ENCODE peak calls at places on chromosome 18, in eight cellular contexts. E is A549; U is CD8-positive, alpha-beta T cell; K is PC-9; T is upper lobe of right lung; L is transverse colon; X is prostate gland; S is pancreas. C is an unnamed sample.
A peak's percentile ranks its signal among the peaks of the same experiment; 100 is the strongest.

GRCh38 chr18:33946322-33946721 is 278.4 kb downstream of the NOL4 start:
- DNase-seq in T (no peak), L (no peak), U (no peak), X (no peak), S (no peak), K (no peak), E (no peak), C (no peak)

GRCh38 chr18:3447035-3447894 is 2.7 kb upstream of the TGIF1 start:
- DNase-seq in L (peak; percentile 61), K (peak; percentile 67), S (peak; percentile 65), U (no peak), X (no peak), T (peak; percentile 82), E (no peak), C (peak; percentile 66)

GRCh38 chr18:48455555-48456478 is 46.6 kb upstream of the ZBTB7C start:
- DNase-seq in T (no peak), K (peak; percentile 99), S (no peak), E (no peak), L (peak; percentile 40), U (peak; percentile 30), X (no peak), C (no peak)

GRCh38 chr18:48613589-48613988 is 74.8 kb downstream of the CTIF start:
- DNase-seq in K (no peak), U (no peak), S (no peak), E (no peak), X (no peak), T (no peak), L (peak; percentile 25), C (peak; percentile 56)

GRCh38 chr18:4068552-4069158 is 386.5 kb downstream of the DLGAP1 start:
- DNase-seq in S (no peak), E (peak; percentile 65), U (peak; percentile 4), L (peak; percentile 13), X (peak; percentile 13), T (no peak), K (no peak), C (peak; percentile 48)

GRCh38 chr18:6543330-6543908 is 128.7 kb upstream of the L3MBTL4 start:
- DNase-seq in U (no peak), E (peak; percentile 12), K (no peak), S (no peak), X (no peak), L (no peak), T (no peak), C (no peak)

GRCh38 chr18:7839548-7839947 is 272.4 kb downstream of the PTPRM start:
- DNase-seq in S (no peak), L (no peak), X (no peak), T (no peak), U (no peak), E (no peak), K (no peak), C (no peak)

GRCh38 chr18:52465391-52465790 is 125.4 kb downstream of the DCC start:
- DNase-seq in U (no peak), K (no peak), X (no peak), E (no peak), L (no peak), T (no peak), S (no peak), C (no peak)

GRCh38 chr18:61502472-61502871 is 169.2 kb downstream of the CDH20 start:
- DNase-seq in L (peak; percentile 17), X (peak; percentile 43), K (no peak), E (peak; percentile 38), T (no peak), U (no peak), S (no peak), C (no peak)

GRCh38 chr18:62187543-62188378 is 706 bp downstream of the RELCH start:
- DNase-seq in L (peak; percentile 47), T (peak; percentile 71), K (peak; percentile 48), U (no peak), S (peak; percentile 63), E (peak; percentile 4), X (peak; percentile 15), C (peak; percentile 51)

GRCh38 chr18:47746615-47747014 is 183.8 kb downstream of the SMAD2 start:
- DNase-seq in L (no peak), U (no peak), S (no peak), X (no peak), K (no peak), E (no peak), T (no peak), C (no peak)

GRCh38 chr18:58402247-58402646 is 226.6 kb downstream of the ALPK2 start:
- DNase-seq in S (no peak), U (no peak), T (no peak), X (peak; percentile 64), E (peak; percentile 24), K (no peak), L (no peak), C (no peak)

GRCh38 chr18:8654482-8655451 is 45.5 kb downstream of the RAB12 start:
- DNase-seq in L (no peak), K (no peak), S (no peak), T (no peak), E (peak; percentile 22), U (no peak), X (no peak), C (no peak)

GRCh38 chr18:28039078-28039477 is 137.9 kb downstream of the CDH2 start:
- DNase-seq in L (no peak), S (no peak), K (no peak), X (no peak), U (no peak), T (no peak), E (peak; percentile 74), C (no peak)

GRCh38 chr18:79445740-79446566 is 50.2 kb downstream of the NFATC1 start:
- DNase-seq in U (no peak), E (no peak), K (no peak), X (no peak), S (no peak), L (no peak), T (no peak), C (no peak)

GRCh38 chr18:79640064-79640672 is 39.4 kb upstream of the CTDP1 start:
- DNase-seq in S (no peak), T (no peak), L (no peak), U (no peak), X (no peak), K (no peak), E (no peak), C (no peak)

GRCh38 chr18:61277808-61278207 is 55.4 kb upstream of the CDH20 start:
- DNase-seq in K (no peak), S (no peak), U (no peak), T (no peak), X (no peak), L (no peak), E (no peak), C (no peak)

GRCh38 chr18:79378416-79379250 is 17.1 kb upstream of the NFATC1 start:
- DNase-seq in S (peak; percentile 91), E (peak; percentile 58), K (no peak), L (peak; percentile 80), U (peak; percentile 74), X (peak; percentile 74), T (peak; percentile 88), C (peak; percentile 75)

GRCh38 chr18:9845256-9845655 is 40.5 kb upstream of the TXNDC2 start:
- DNase-seq in S (no peak), T (no peak), U (no peak), X (no peak), E (no peak), L (no peak), K (peak; percentile 6), C (no peak)

GRCh38 chr18:12087483-12087960 is 6.1 kb upstream of the ANKRD62 start:
- DNase-seq in S (no peak), T (no peak), X (no peak), L (no peak), E (no peak), U (no peak), K (no peak), C (no peak)

GRCh38 chr18:12086677-12087482 is 6.8 kb upstream of the ANKRD62 start:
- DNase-seq in K (no peak), T (no peak), E (no peak), S (no peak), L (no peak), X (no peak), U (no peak), C (peak; percentile 60)

GRCh38 chr18:12085136-12085535 is 8.5 kb upstream of the ANKRD62 start:
- DNase-seq in L (no peak), S (no peak), T (no peak), X (no peak), K (no peak), U (no peak), E (no peak), C (no peak)

GRCh38 chr18:12085786-12086185 is 7.9 kb upstream of the ANKRD62 start:
- DNase-seq in L (no peak), T (no peak), E (no peak), K (no peak), U (no peak), X (no peak), S (no peak), C (no peak)

DNA sequence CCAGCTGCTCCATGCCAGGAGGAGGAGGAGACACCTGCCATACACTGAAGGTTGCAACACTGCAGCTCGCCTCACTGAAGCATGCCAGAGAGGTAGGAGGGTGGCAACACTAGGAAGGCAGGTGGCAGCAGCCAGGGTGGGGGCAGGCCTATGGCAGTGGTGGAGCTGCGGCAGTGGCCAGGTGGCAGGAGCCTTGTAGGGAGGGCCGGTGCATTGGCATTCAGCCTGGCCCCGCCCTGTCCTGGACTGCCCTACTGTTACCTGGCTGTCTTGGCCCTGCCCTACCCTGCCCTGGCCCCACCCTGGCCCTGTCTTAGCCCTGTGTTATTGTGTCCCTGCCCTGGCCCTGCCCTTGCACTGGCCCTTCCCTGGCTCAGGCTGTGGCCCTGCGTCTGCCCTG is 7.4 kb upstream of the ANKRD62 start:
- DNase-seq in K (peak; percentile 36), U (no peak), E (no peak), L (peak; percentile 89), S (peak; percentile 84), T (peak; percentile 79), X (no peak), C (no peak)
- H3K4me1 ChIP-seq in K (no peaks in the 10 kb centered on the region), U (no peaks in the 10 kb centered on the region), E (no peaks in the 10 kb centered on the region), L (peaks cover 11% of the 10 kb centered on the region), S (no peaks in the 10 kb centered on the region), T (no peaks in the 10 kb centered on the region), X (no peaks in the 10 kb centered on the region), C (no peaks in the 10 kb centered on the region)

GRCh38 chr18:64777561-64777960 is 628.7 kb upstream of the LINC00305 start:
- DNase-seq in K (no peak), E (no peak), X (no peak), L (no peak), U (no peak), S (no peak), T (no peak), C (no peak)
- H3K4me3 ChIP-seq in K (no peak overlapping the region), E (no peak overlapping the region), X (no peak overlapping the region), L (no peak overlapping the region), U (no peak overlapping the region), S (no peak overlapping the region), T (no peak overlapping the region), C (no peak overlapping the region)

GRCh38 chr18:11899063-11899462 is 9.1 kb downstream of the MPPE1 start:
- DNase-seq in U (no peak), S (no peak), X (no peak), T (no peak), K (no peak), L (no peak), E (no peak), C (no peak)
- TF ChIP-seq CTCF in U (no peak), S (no peak), X (no peak), T (no peak), K (no peak), L (no peak), E (no peak), C (no peak)

DNA sequence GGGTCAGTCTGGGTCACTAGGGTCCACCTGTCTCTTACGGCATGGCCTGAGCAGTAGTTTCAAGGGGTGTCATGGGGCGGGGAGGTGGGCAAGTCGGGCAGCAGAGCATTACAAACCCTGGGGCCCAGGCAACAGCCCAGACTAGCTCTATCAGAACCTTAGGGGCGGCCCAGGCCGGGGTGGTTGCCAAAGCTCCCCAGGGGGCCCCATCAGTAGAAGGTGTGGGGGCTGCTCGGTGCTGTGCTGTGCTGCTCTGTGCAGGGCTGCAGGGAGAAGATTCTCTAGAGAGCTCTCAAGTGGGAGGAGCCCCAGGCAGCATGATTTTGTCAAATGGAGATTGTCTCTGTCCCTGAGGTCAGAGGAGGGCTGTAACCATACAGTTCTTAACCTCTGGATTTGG is 36.4 kb upstream of the SLC14A1 start:
- DNase-seq in X (no peak), K (no peak), E (no peak), T (no peak), S (no peak), L (no peak), U (no peak), C (no peak)
- H3K4me1 ChIP-seq in X (no peaks in the 10 kb centered on the region), K (peaks cover 4% of the 10 kb centered on the region), E (no peaks in the 10 kb centered on the region), T (no peaks in the 10 kb centered on the region), S (no peaks in the 10 kb centered on the region), L (peaks cover 5% of the 10 kb centered on the region), U (peaks cover 73% of the 10 kb centered on the region), C (no peaks in the 10 kb centered on the region)